ENCODE peak calls at places on chromosomes 5 and 9, in eight cellular contexts. One of them, this sample, is unnamed.

GRCh38 chr5:140563554-140563953 is 844 bp downstream of the APBB3 start:
- DNase-seq in colonic mucosa: no peak
- DNase-seq in right atrium auricular region: peak
- DNase-seq in endothelial cell of umbilical vein: no peak
- DNase-seq in cardiac muscle cell: no peak
- DNase-seq in Peyer's patch: no peak
- DNase-seq in fibroblast of pulmonary artery: no peak
- DNase-seq in transverse colon: peak
- DNase-seq in this sample: no peak

GRCh38 chr9:109775516-109775915 is 4.5 kb upstream of the PALM2AKAP2 start:
- DNase-seq in colonic mucosa: no peak
- DNase-seq in right atrium auricular region: no peak
- DNase-seq in endothelial cell of umbilical vein: no peak
- DNase-seq in cardiac muscle cell: no peak
- DNase-seq in Peyer's patch: no peak
- DNase-seq in fibroblast of pulmonary artery: peak
- DNase-seq in transverse colon: no peak
- DNase-seq in this sample: no peak

GRCh38 chr5:103060414-103060954 is 59.5 kb downstream of the GIN1 start:
- DNase-seq in colonic mucosa: no peak
- DNase-seq in right atrium auricular region: no peak
- DNase-seq in endothelial cell of umbilical vein: no peak
- DNase-seq in cardiac muscle cell: no peak
- DNase-seq in Peyer's patch: no peak
- DNase-seq in fibroblast of pulmonary artery: no peak
- DNase-seq in transverse colon: no peak
- DNase-seq in this sample: no peak

GRCh38 chr5:179378441-179379271 is 33.4 kb upstream of the ADAMTS2 start:
- DNase-seq in colonic mucosa: no peak
- DNase-seq in right atrium auricular region: no peak
- DNase-seq in endothelial cell of umbilical vein: no peak
- DNase-seq in cardiac muscle cell: no peak
- DNase-seq in Peyer's patch: no peak
- DNase-seq in fibroblast of pulmonary artery: peak
- DNase-seq in transverse colon: no peak
- DNase-seq in this sample: no peak

GRCh38 chr5:118165619-118166018 is 822.7 kb downstream of the DTWD2 start:
- DNase-seq in colonic mucosa: no peak
- DNase-seq in right atrium auricular region: no peak
- DNase-seq in endothelial cell of umbilical vein: no peak
- DNase-seq in cardiac muscle cell: no peak
- DNase-seq in Peyer's patch: no peak
- DNase-seq in fibroblast of pulmonary artery: no peak
- DNase-seq in transverse colon: no peak
- DNase-seq in this sample: no peak

GRCh38 chr9:99244300-99245260 is 22.5 kb downstream of the SEC61B start:
- DNase-seq in colonic mucosa: no peak
- DNase-seq in right atrium auricular region: no peak
- DNase-seq in endothelial cell of umbilical vein: no peak
- DNase-seq in cardiac muscle cell: no peak
- DNase-seq in Peyer's patch: no peak
- DNase-seq in fibroblast of pulmonary artery: no peak
- DNase-seq in transverse colon: no peak
- DNase-seq in this sample: peak

GRCh38 chr9:114037249-114037648 is 40.9 kb downstream of the AMBP start:
- DNase-seq in colonic mucosa: no peak
- DNase-seq in right atrium auricular region: no peak
- DNase-seq in endothelial cell of umbilical vein: no peak
- DNase-seq in cardiac muscle cell: no peak
- DNase-seq in Peyer's patch: peak
- DNase-seq in fibroblast of pulmonary artery: no peak
- DNase-seq in transverse colon: no peak
- DNase-seq in this sample: no peak

GRCh38 chr5:82156876-82157275 is 121.3 kb downstream of the RPS23 start:
- DNase-seq in colonic mucosa: no peak
- DNase-seq in right atrium auricular region: no peak
- DNase-seq in endothelial cell of umbilical vein: no peak
- DNase-seq in cardiac muscle cell: no peak
- DNase-seq in Peyer's patch: no peak
- DNase-seq in fibroblast of pulmonary artery: no peak
- DNase-seq in transverse colon: no peak
- DNase-seq in this sample: no peak

GRCh38 chr5:126857472-126858410 is 80.8 kb downstream of the LMNB1 start:
- DNase-seq in colonic mucosa: no peak
- DNase-seq in right atrium auricular region: no peak
- DNase-seq in endothelial cell of umbilical vein: no peak
- DNase-seq in cardiac muscle cell: no peak
- DNase-seq in Peyer's patch: no peak
- DNase-seq in fibroblast of pulmonary artery: peak
- DNase-seq in transverse colon: no peak
- DNase-seq in this sample: no peak

GRCh38 chr5:171592741-171593140 is 173.3 kb downstream of the FGF18 start:
- DNase-seq in colonic mucosa: no peak
- DNase-seq in right atrium auricular region: peak
- DNase-seq in endothelial cell of umbilical vein: no peak
- DNase-seq in cardiac muscle cell: no peak
- DNase-seq in Peyer's patch: no peak
- DNase-seq in fibroblast of pulmonary artery: no peak
- DNase-seq in transverse colon: no peak
- DNase-seq in this sample: no peak

GRCh38 chr5:36264202-36264760 is 22.6 kb upstream of the NADK2 start:
- DNase-seq in colonic mucosa: no peak
- DNase-seq in right atrium auricular region: no peak
- DNase-seq in endothelial cell of umbilical vein: no peak
- DNase-seq in cardiac muscle cell: no peak
- DNase-seq in Peyer's patch: no peak
- DNase-seq in fibroblast of pulmonary artery: no peak
- DNase-seq in transverse colon: no peak
- DNase-seq in this sample: no peak

GRCh38 chr5:50658243-50658642 is 8.2 kb upstream of the PARP8 start:
- DNase-seq in colonic mucosa: no peak
- DNase-seq in right atrium auricular region: no peak
- DNase-seq in endothelial cell of umbilical vein: no peak
- DNase-seq in cardiac muscle cell: no peak
- DNase-seq in Peyer's patch: no peak
- DNase-seq in fibroblast of pulmonary artery: no peak
- DNase-seq in transverse colon: no peak
- DNase-seq in this sample: no peak

GRCh38 chr5:158140120-158140778 is 281.3 kb upstream of the CLINT1 start:
- DNase-seq in colonic mucosa: no peak
- DNase-seq in right atrium auricular region: no peak
- DNase-seq in endothelial cell of umbilical vein: no peak
- DNase-seq in cardiac muscle cell: no peak
- DNase-seq in Peyer's patch: no peak
- DNase-seq in fibroblast of pulmonary artery: no peak
- DNase-seq in transverse colon: no peak
- DNase-seq in this sample: no peak

GRCh38 chr5:160287378-160288051 is 24.8 kb downstream of the CCNJL start:
- DNase-seq in colonic mucosa: peak
- DNase-seq in right atrium auricular region: peak
- DNase-seq in endothelial cell of umbilical vein: peak
- DNase-seq in cardiac muscle cell: peak
- DNase-seq in Peyer's patch: no peak
- DNase-seq in fibroblast of pulmonary artery: peak
- DNase-seq in transverse colon: peak
- DNase-seq in this sample: no peak

GRCh38 chr9:87112656-87113055 is 165.3 kb upstream of the GAS1 start:
- DNase-seq in colonic mucosa: no peak
- DNase-seq in right atrium auricular region: no peak
- DNase-seq in endothelial cell of umbilical vein: no peak
- DNase-seq in cardiac muscle cell: no peak
- DNase-seq in Peyer's patch: no peak
- DNase-seq in fibroblast of pulmonary artery: peak
- DNase-seq in transverse colon: no peak
- DNase-seq in this sample: no peak

GRCh38 chr9:87115790-87116189 is 168.5 kb upstream of the GAS1 start:
- DNase-seq in colonic mucosa: no peak
- DNase-seq in right atrium auricular region: no peak
- DNase-seq in endothelial cell of umbilical vein: no peak
- DNase-seq in cardiac muscle cell: no peak
- DNase-seq in Peyer's patch: no peak
- DNase-seq in fibroblast of pulmonary artery: no peak
- DNase-seq in transverse colon: no peak
- DNase-seq in this sample: no peak

GRCh38 chr9:87116492-87116891 is 169.2 kb upstream of the GAS1 start:
- DNase-seq in colonic mucosa: no peak
- DNase-seq in right atrium auricular region: no peak
- DNase-seq in endothelial cell of umbilical vein: no peak
- DNase-seq in cardiac muscle cell: no peak
- DNase-seq in Peyer's patch: no peak
- DNase-seq in fibroblast of pulmonary artery: no peak
- DNase-seq in transverse colon: no peak
- DNase-seq in this sample: no peak

GRCh38 chr9:87111010-87111409 is 163.7 kb upstream of the GAS1 start:
- DNase-seq in colonic mucosa: no peak
- DNase-seq in right atrium auricular region: no peak
- DNase-seq in endothelial cell of umbilical vein: no peak
- DNase-seq in cardiac muscle cell: no peak
- DNase-seq in Peyer's patch: no peak
- DNase-seq in fibroblast of pulmonary artery: no peak
- DNase-seq in transverse colon: no peak
- DNase-seq in this sample: no peak

GRCh38 chr9:87113892-87114291 is 166.6 kb upstream of the GAS1 start:
- DNase-seq in colonic mucosa: no peak
- DNase-seq in right atrium auricular region: no peak
- DNase-seq in endothelial cell of umbilical vein: no peak
- DNase-seq in cardiac muscle cell: no peak
- DNase-seq in Peyer's patch: no peak
- DNase-seq in fibroblast of pulmonary artery: no peak
- DNase-seq in transverse colon: no peak
- DNase-seq in this sample: no peak
- TF ChIP-seq CTCF in colonic mucosa: no peak
- TF ChIP-seq CTCF in right atrium auricular region: no peak
- TF ChIP-seq CTCF in endothelial cell of umbilical vein: no peak
- TF ChIP-seq CTCF in cardiac muscle cell: no peak
- TF ChIP-seq CTCF in Peyer's patch: no peak
- TF ChIP-seq CTCF in fibroblast of pulmonary artery: no peak
- TF ChIP-seq CTCF in transverse colon: no peak
- TF ChIP-seq CTCF in this sample: no peak

DNA sequence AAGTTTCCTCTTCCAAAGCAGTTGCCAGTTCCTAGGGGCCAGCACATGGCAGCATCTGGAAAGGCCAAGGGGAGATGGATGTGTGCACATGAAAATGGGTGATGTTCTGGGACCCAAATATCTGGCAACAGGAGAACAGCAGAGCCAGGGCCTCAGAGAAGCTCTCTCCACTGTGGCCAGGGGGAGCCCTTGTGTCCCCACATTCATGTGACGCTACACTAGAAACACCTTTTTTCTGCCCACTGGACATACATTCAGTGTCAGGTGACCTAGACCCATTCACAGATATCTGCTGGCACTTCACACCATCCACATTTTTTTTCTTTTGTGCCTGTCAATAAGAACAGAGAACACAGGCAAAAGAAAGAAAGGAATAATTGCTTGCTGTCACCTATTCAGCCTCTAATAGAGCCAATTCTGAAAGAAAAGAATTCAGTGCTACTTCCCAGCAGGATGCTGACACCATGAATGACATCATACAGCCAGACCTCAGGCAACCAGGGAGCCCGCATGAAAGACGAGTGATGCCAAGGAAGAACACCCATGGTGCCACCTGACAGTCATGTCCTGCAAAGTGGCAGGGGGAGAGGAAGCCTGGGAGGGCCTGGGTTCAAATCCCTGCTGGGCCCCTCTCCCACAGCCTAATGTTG is 205.1 kb upstream of the TAS2R1 start:
- DNase-seq in colonic mucosa: no peak
- DNase-seq in right atrium auricular region: no peak
- DNase-seq in endothelial cell of umbilical vein: no peak
- DNase-seq in cardiac muscle cell: peak
- DNase-seq in Peyer's patch: no peak
- DNase-seq in fibroblast of pulmonary artery: no peak
- DNase-seq in transverse colon: no peak
- DNase-seq in this sample: no peak
- TF ChIP-seq CTCF in colonic mucosa: no peak
- TF ChIP-seq CTCF in right atrium auricular region: no peak
- TF ChIP-seq CTCF in endothelial cell of umbilical vein: no peak
- TF ChIP-seq CTCF in cardiac muscle cell: no peak
- TF ChIP-seq CTCF in Peyer's patch: no peak
- TF ChIP-seq CTCF in fibroblast of pulmonary artery: no peak
- TF ChIP-seq CTCF in transverse colon: no peak
- TF ChIP-seq CTCF in this sample: no peak

DNA sequence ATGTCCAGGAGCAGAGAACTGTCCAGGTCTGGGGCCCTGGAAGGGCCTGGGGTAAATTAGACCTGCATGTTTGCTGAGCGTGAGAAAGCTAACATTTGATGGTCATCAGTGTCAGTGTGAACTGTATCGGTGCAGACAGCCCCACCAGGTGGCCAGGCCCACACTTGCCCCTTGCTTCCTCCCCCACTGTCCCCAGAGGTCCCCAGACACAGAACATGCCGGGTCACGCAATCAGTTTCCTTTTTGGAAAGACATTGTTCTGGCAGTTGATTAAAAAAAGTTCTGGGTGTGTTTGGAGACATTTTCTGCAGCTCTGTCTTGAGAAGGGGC is 1.5 kb downstream of the NKD2 start:
- DNase-seq in colonic mucosa: no peak
- DNase-seq in right atrium auricular region: peak
- DNase-seq in endothelial cell of umbilical vein: no peak
- DNase-seq in cardiac muscle cell: no peak
- DNase-seq in Peyer's patch: no peak
- DNase-seq in fibroblast of pulmonary artery: no peak
- DNase-seq in transverse colon: no peak
- DNase-seq in this sample: no peak
- TF ChIP-seq CTCF in colonic mucosa: no peak
- TF ChIP-seq CTCF in right atrium auricular region: no peak
- TF ChIP-seq CTCF in endothelial cell of umbilical vein: no peak
- TF ChIP-seq CTCF in cardiac muscle cell: peak
- TF ChIP-seq CTCF in Peyer's patch: no peak
- TF ChIP-seq CTCF in fibroblast of pulmonary artery: peak
- TF ChIP-seq CTCF in transverse colon: no peak
- TF ChIP-seq CTCF in this sample: no peak

DNA sequence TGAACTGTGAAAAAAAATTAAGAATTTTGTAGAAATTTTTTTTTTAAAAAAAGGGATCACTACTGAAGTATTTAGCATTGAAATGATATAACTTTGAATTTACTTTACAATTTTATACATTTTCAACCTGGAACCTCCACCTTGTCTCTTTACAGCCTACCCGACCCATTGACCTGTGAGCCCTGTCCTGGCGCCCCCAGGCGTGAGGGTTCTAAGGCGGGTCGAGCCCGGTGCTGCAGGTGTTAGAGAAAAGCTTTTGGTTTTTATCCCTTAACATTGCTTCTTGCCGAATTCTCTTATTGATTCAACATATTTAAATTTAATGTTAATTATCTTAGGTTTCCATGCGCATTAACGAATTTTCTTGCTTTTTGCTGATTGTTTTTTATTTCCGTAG is 561 bp upstream of the ZNF782 start:
- DNase-seq in colonic mucosa: no peak
- DNase-seq in right atrium auricular region: no peak
- DNase-seq in endothelial cell of umbilical vein: no peak
- DNase-seq in cardiac muscle cell: no peak
- DNase-seq in Peyer's patch: no peak
- DNase-seq in fibroblast of pulmonary artery: no peak
- DNase-seq in transverse colon: no peak
- DNase-seq in this sample: no peak
- TF ChIP-seq CTCF in colonic mucosa: no peak
- TF ChIP-seq CTCF in right atrium auricular region: no peak
- TF ChIP-seq CTCF in endothelial cell of umbilical vein: no peak
- TF ChIP-seq CTCF in cardiac muscle cell: no peak
- TF ChIP-seq CTCF in Peyer's patch: no peak
- TF ChIP-seq CTCF in fibroblast of pulmonary artery: no peak
- TF ChIP-seq CTCF in transverse colon: no peak
- TF ChIP-seq CTCF in this sample: no peak